ENCODE peak calls at places on chromosome 11, in six cellular contexts. One of them, this sample, is unnamed.
A peak's percentile ranks its signal among the peaks of the same experiment; 100 is the strongest.

GRCh38 chr11:33997473-33998347 is 53.8 kb upstream of the CAPRIN1 start:
- DNase-seq in GM04504: no peak
- DNase-seq in NCI-H2171 treated with DMSO at 0.1 percent for 48 hours: no peak
- DNase-seq in ureter: no peak
- DNase-seq in GM12892: no peak
- DNase-seq in foreskin fibroblast: peak; percentile 20
- DNase-seq in this sample: no peak

GRCh38 chr11:65078151-65078550 is 5.7 kb downstream of the CDCA5 start:
- DNase-seq in GM04504: no peak
- DNase-seq in NCI-H2171 treated with DMSO at 0.1 percent for 48 hours: peak; percentile 44
- DNase-seq in ureter: no peak
- DNase-seq in GM12892: peak; percentile 71
- DNase-seq in foreskin fibroblast: peak; percentile 61
- DNase-seq in this sample: no peak

GRCh38 chr11:24234822-24235508 is 261.9 kb upstream of the LUZP2 start:
- DNase-seq in GM04504: peak; percentile 10
- DNase-seq in NCI-H2171 treated with DMSO at 0.1 percent for 48 hours: peak; percentile 40
- DNase-seq in ureter: no peak
- DNase-seq in GM12892: no peak
- DNase-seq in foreskin fibroblast: peak; percentile 3
- DNase-seq in this sample: no peak

GRCh38 chr11:65301491-65302329 is 13.0 kb upstream of the CDC42EP2 start:
- DNase-seq in GM04504: no peak
- DNase-seq in NCI-H2171 treated with DMSO at 0.1 percent for 48 hours: no peak
- DNase-seq in ureter: no peak
- DNase-seq in GM12892: no peak
- DNase-seq in foreskin fibroblast: peak; percentile 68
- DNase-seq in this sample: no peak

GRCh38 chr11:75896843-75897419 is 81.9 kb downstream of the UVRAG start:
- DNase-seq in GM04504: peak; percentile 21
- DNase-seq in NCI-H2171 treated with DMSO at 0.1 percent for 48 hours: peak; percentile 59
- DNase-seq in ureter: no peak
- DNase-seq in GM12892: no peak
- DNase-seq in foreskin fibroblast: peak; percentile 66
- DNase-seq in this sample: no peak

GRCh38 chr11:119478711-119479285 is 55.8 kb upstream of the THY1 start:
- DNase-seq in GM04504: no peak
- DNase-seq in NCI-H2171 treated with DMSO at 0.1 percent for 48 hours: no peak
- DNase-seq in ureter: peak; percentile 15
- DNase-seq in GM12892: no peak
- DNase-seq in foreskin fibroblast: no peak
- DNase-seq in this sample: no peak

GRCh38 chr11:719214-720016 is 13.4 kb downstream of the EPS8L2 start:
- DNase-seq in GM04504: no peak
- DNase-seq in NCI-H2171 treated with DMSO at 0.1 percent for 48 hours: no peak
- DNase-seq in ureter: no peak
- DNase-seq in GM12892: no peak
- DNase-seq in foreskin fibroblast: no peak
- DNase-seq in this sample: no peak

GRCh38 chr11:25925359-25925758 is 406.6 kb upstream of the ANO3 start:
- DNase-seq in GM04504: no peak
- DNase-seq in NCI-H2171 treated with DMSO at 0.1 percent for 48 hours: no peak
- DNase-seq in ureter: no peak
- DNase-seq in GM12892: no peak
- DNase-seq in foreskin fibroblast: no peak
- DNase-seq in this sample: no peak

GRCh38 chr11:127993788-127994187 is 593.6 kb downstream of the ETS1 start:
- DNase-seq in GM04504: no peak
- DNase-seq in NCI-H2171 treated with DMSO at 0.1 percent for 48 hours: no peak
- DNase-seq in ureter: no peak
- DNase-seq in GM12892: no peak
- DNase-seq in foreskin fibroblast: no peak
- DNase-seq in this sample: no peak

GRCh38 chr11:62611705-62612365 is 740 bp downstream of the EML3 start:
- DNase-seq in GM04504: no peak
- DNase-seq in NCI-H2171 treated with DMSO at 0.1 percent for 48 hours: peak; percentile 44
- DNase-seq in ureter: peak; percentile 67
- DNase-seq in GM12892: peak; percentile 75
- DNase-seq in foreskin fibroblast: peak; percentile 88
- DNase-seq in this sample: no peak

GRCh38 chr11:69213315-69213714 is 57.6 kb downstream of the SMIM38 start:
- DNase-seq in GM04504: no peak
- DNase-seq in NCI-H2171 treated with DMSO at 0.1 percent for 48 hours: no peak
- DNase-seq in ureter: peak; percentile 4
- DNase-seq in GM12892: no peak
- DNase-seq in foreskin fibroblast: no peak
- DNase-seq in this sample: no peak

GRCh38 chr11:2427721-2428321 is 16.5 kb downstream of the TRPM5 start:
- DNase-seq in GM04504: no peak
- DNase-seq in NCI-H2171 treated with DMSO at 0.1 percent for 48 hours: no peak
- DNase-seq in ureter: no peak
- DNase-seq in GM12892: no peak
- DNase-seq in foreskin fibroblast: no peak
- DNase-seq in this sample: no peak

GRCh38 chr11:59941091-59941490 is 2.9 kb downstream of the OOSP1 start:
- DNase-seq in GM04504: no peak
- DNase-seq in NCI-H2171 treated with DMSO at 0.1 percent for 48 hours: no peak
- DNase-seq in ureter: no peak
- DNase-seq in GM12892: no peak
- DNase-seq in foreskin fibroblast: no peak
- DNase-seq in this sample: no peak

GRCh38 chr11:27025957-27026356 is 14.7 kb upstream of the BBOX1 start:
- DNase-seq in GM04504: no peak
- DNase-seq in NCI-H2171 treated with DMSO at 0.1 percent for 48 hours: no peak
- DNase-seq in ureter: no peak
- DNase-seq in GM12892: no peak
- DNase-seq in foreskin fibroblast: no peak
- DNase-seq in this sample: no peak

GRCh38 chr11:26244207-26244606 is 87.7 kb upstream of the ANO3 start:
- DNase-seq in GM04504: peak; percentile 46
- DNase-seq in NCI-H2171 treated with DMSO at 0.1 percent for 48 hours: no peak
- DNase-seq in ureter: no peak
- DNase-seq in GM12892: no peak
- DNase-seq in foreskin fibroblast: peak; percentile 56
- DNase-seq in this sample: no peak

GRCh38 chr11:88103337-88104206 is 71.7 kb downstream of the RAB38 start:
- DNase-seq in GM04504: peak; percentile 5
- DNase-seq in NCI-H2171 treated with DMSO at 0.1 percent for 48 hours: peak; percentile 13
- DNase-seq in ureter: no peak
- DNase-seq in GM12892: peak; percentile 5
- DNase-seq in foreskin fibroblast: peak; percentile 36
- DNase-seq in this sample: peak; percentile 16

GRCh38 chr11:120776683-120777010 is 247.3 kb upstream of the TBCEL start:
- DNase-seq in GM04504: no peak
- DNase-seq in NCI-H2171 treated with DMSO at 0.1 percent for 48 hours: no peak
- DNase-seq in ureter: no peak
- DNase-seq in GM12892: no peak
- DNase-seq in foreskin fibroblast: no peak
- DNase-seq in this sample: no peak

GRCh38 chr11:36371161-36371560 is 75.1 kb downstream of the PRR5L start:
- DNase-seq in GM04504: no peak
- DNase-seq in NCI-H2171 treated with DMSO at 0.1 percent for 48 hours: no peak
- DNase-seq in ureter: no peak
- DNase-seq in GM12892: no peak
- DNase-seq in foreskin fibroblast: no peak
- DNase-seq in this sample: no peak

GRCh38 chr11:6892400-6892799 is at the start of gene OR2D2:
- DNase-seq in GM04504: no peak
- DNase-seq in NCI-H2171 treated with DMSO at 0.1 percent for 48 hours: no peak
- DNase-seq in ureter: no peak
- DNase-seq in GM12892: no peak
- DNase-seq in foreskin fibroblast: no peak
- DNase-seq in this sample: no peak

GRCh38 chr11:103648670-103649400 is 387.6 kb upstream of the DDI1 start:
- DNase-seq in GM04504: no peak
- DNase-seq in NCI-H2171 treated with DMSO at 0.1 percent for 48 hours: no peak
- DNase-seq in ureter: no peak
- DNase-seq in GM12892: no peak
- DNase-seq in foreskin fibroblast: no peak
- DNase-seq in this sample: no peak

GRCh38 chr11:36233226-36233625 is 56.0 kb downstream of the COMMD9 start:
- DNase-seq in GM04504: no peak
- DNase-seq in NCI-H2171 treated with DMSO at 0.1 percent for 48 hours: no peak
- DNase-seq in ureter: no peak
- DNase-seq in GM12892: no peak
- DNase-seq in foreskin fibroblast: peak; percentile 55
- DNase-seq in this sample: no peak

GRCh38 chr11:1500466-1501420 is 14.2 kb upstream of the MOB2 start:
- DNase-seq in GM04504: no peak
- DNase-seq in NCI-H2171 treated with DMSO at 0.1 percent for 48 hours: no peak
- DNase-seq in ureter: no peak
- DNase-seq in GM12892: no peak
- DNase-seq in foreskin fibroblast: no peak
- DNase-seq in this sample: no peak

GRCh38 chr11:130124096-130124495 is 35.5 kb upstream of the ST14 start:
- DNase-seq in GM04504: peak; percentile 85
- DNase-seq in NCI-H2171 treated with DMSO at 0.1 percent for 48 hours: no peak
- DNase-seq in ureter: peak; percentile 69
- DNase-seq in GM12892: no peak
- DNase-seq in foreskin fibroblast: peak; percentile 94
- DNase-seq in this sample: no peak

GRCh38 chr11:120924109-120924508 is 99.8 kb upstream of the TBCEL start:
- DNase-seq in GM04504: no peak
- DNase-seq in NCI-H2171 treated with DMSO at 0.1 percent for 48 hours: no peak
- DNase-seq in ureter: no peak
- DNase-seq in GM12892: no peak
- DNase-seq in foreskin fibroblast: no peak
- DNase-seq in this sample: no peak

GRCh38 chr11:69985654-69986420 is 92.3 kb upstream of the ANO1 start:
- DNase-seq in GM04504: no peak
- DNase-seq in NCI-H2171 treated with DMSO at 0.1 percent for 48 hours: no peak
- DNase-seq in ureter: no peak
- DNase-seq in GM12892: no peak
- DNase-seq in foreskin fibroblast: no peak
- DNase-seq in this sample: no peak

GRCh38 chr11:57324154-57324885 is 432 bp downstream of the TNKS1BP1 start:
- DNase-seq in GM04504: no peak
- DNase-seq in NCI-H2171 treated with DMSO at 0.1 percent for 48 hours: peak; percentile 80
- DNase-seq in ureter: peak; percentile 65
- DNase-seq in GM12892: peak; percentile 59
- DNase-seq in foreskin fibroblast: peak; percentile 66
- DNase-seq in this sample: peak; percentile 57

This sample was measured in GM19239.